ENCODE peak calls at places on chromosomes 7 and 10, in ten cellular contexts. P, S, U, E, M, W, H, Y, T and V are unnamed samples.
A peak's percentile ranks its signal among the peaks of the same experiment; 100 is the strongest.

GRCh38 chr10:79440281-79440680 is 5.1 kb downstream of the ZCCHC24 start:
- DNase-seq in P (peak; percentile 39), S (peak; percentile 62), U (no peak), E (no peak), M (no peak), W (no peak), H (no peak), Y (no peak), T (no peak), V (no peak)

GRCh38 chr10:88828310-88828709 is 23.3 kb downstream of the ANKRD22 start:
- DNase-seq in P (no peak), S (no peak), U (no peak), E (no peak), M (no peak), W (no peak), H (no peak), Y (no peak), T (no peak), V (no peak)

GRCh38 chr7:54778696-54779285 is 19.8 kb upstream of the SEC61G start:
- DNase-seq in P (no peak), S (no peak), U (no peak), E (no peak), M (no peak), W (no peak), H (no peak), Y (no peak), T (no peak), V (no peak)

GRCh38 chr7:98186452-98187137 is 24.6 kb upstream of the BHLHA15 start:
- DNase-seq in P (no peak), S (no peak), U (no peak), E (no peak), M (no peak), W (no peak), H (no peak), Y (no peak), T (no peak), V (no peak)

GRCh38 chr7:101870361-101871062 is 53.1 kb downstream of the CUX1 start:
- DNase-seq in P (no peak), S (no peak), U (peak; percentile 73), E (no peak), M (no peak), W (no peak), H (peak; percentile 54), Y (no peak), T (peak; percentile 90), V (no peak)

GRCh38 chr7:132075573-132075972 is 500.7 kb downstream of the PLXNA4 start:
- DNase-seq in P (no peak), S (no peak), U (no peak), E (no peak), M (no peak), W (no peak), H (no peak), Y (no peak), T (no peak), V (no peak)

GRCh38 chr10:92880233-92880861 is 32.0 kb downstream of the EXOC6 start:
- DNase-seq in P (no peak), S (no peak), U (peak; percentile 75), E (no peak), M (no peak), W (peak; percentile 78), H (peak; percentile 37), Y (no peak), T (peak; percentile 62), V (peak; percentile 9)

GRCh38 chr10:124287791-124288190 is 130.9 kb downstream of the OAT start:
- DNase-seq in P (peak; percentile 34), S (peak; percentile 55), U (no peak), E (no peak), M (no peak), W (no peak), H (no peak), Y (no peak), T (no peak), V (no peak)

GRCh38 chr7:106140406-106141173 is 28.5 kb upstream of the SYPL1 start:
- DNase-seq in P (no peak), S (no peak), U (no peak), E (no peak), M (no peak), W (no peak), H (no peak), Y (no peak), T (no peak), V (no peak)

GRCh38 chr7:93327006-93327633 is 95.0 kb downstream of the VPS50 start:
- DNase-seq in P (no peak), S (no peak), U (no peak), E (no peak), M (no peak), W (peak; percentile 4), H (no peak), Y (no peak), T (no peak), V (peak; percentile 73)

DNA sequence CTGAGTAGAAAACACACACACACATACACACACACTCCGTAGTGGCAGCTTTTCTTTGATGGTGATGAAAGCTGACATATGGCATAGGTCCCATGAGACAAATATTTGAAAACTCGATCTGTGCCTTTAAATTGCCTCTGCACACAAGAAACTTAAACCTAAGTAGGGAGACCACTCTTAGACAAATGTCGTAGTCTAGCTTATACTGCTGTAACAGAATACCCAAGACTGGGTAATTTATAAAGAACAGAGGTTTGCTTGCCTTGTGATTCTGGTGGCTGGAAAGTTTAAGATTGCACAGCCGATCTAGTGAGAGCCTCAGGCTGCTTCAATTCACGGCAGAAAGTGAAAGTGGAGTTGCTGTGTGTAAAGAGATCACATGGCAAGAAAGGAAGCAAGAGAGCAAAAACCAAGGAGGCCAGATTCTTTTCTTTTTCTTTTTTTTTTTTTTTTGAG is 489.4 kb upstream of the SORCS1 start:
- DNase-seq in P (peak; percentile 47), S (no peak), U (no peak), E (no peak), M (no peak), W (peak; percentile 13), H (no peak), Y (no peak), T (no peak), V (no peak)
- H3K4me3 ChIP-seq in P (peak overlapping the region; percentile 5), S (no peak overlapping the region), U (no peak overlapping the region), E (no peak overlapping the region), M (peak overlapping the region; percentile 20), W (peak overlapping the region; percentile 34), H (peak overlapping the region; percentile 37), Y (peak overlapping the region; percentile 14), T (no peak overlapping the region), V (no peak overlapping the region)

GRCh38 chr10:71611709-71612422 is 107.7 kb downstream of the C10orf105 start:
- DNase-seq in P (no peak), S (no peak), U (no peak), E (no peak), M (no peak), W (no peak), H (no peak), Y (no peak), T (no peak), V (no peak)

GRCh38 chr10:71610651-71611050 is 108.9 kb downstream of the C10orf105 start:
- DNase-seq in P (no peak), S (no peak), U (no peak), E (no peak), M (no peak), W (no peak), H (no peak), Y (no peak), T (no peak), V (no peak)

GRCh38 chr10:71606721-71607430 is 112.7 kb downstream of the C10orf105 start:
- DNase-seq in P (no peak), S (no peak), U (no peak), E (no peak), M (no peak), W (no peak), H (no peak), Y (no peak), T (no peak), V (no peak)

GRCh38 chr10:71611131-71611530 is 108.4 kb downstream of the C10orf105 start:
- DNase-seq in P (no peak), S (no peak), U (no peak), E (no peak), M (no peak), W (no peak), H (no peak), Y (no peak), T (no peak), V (no peak)

DNA sequence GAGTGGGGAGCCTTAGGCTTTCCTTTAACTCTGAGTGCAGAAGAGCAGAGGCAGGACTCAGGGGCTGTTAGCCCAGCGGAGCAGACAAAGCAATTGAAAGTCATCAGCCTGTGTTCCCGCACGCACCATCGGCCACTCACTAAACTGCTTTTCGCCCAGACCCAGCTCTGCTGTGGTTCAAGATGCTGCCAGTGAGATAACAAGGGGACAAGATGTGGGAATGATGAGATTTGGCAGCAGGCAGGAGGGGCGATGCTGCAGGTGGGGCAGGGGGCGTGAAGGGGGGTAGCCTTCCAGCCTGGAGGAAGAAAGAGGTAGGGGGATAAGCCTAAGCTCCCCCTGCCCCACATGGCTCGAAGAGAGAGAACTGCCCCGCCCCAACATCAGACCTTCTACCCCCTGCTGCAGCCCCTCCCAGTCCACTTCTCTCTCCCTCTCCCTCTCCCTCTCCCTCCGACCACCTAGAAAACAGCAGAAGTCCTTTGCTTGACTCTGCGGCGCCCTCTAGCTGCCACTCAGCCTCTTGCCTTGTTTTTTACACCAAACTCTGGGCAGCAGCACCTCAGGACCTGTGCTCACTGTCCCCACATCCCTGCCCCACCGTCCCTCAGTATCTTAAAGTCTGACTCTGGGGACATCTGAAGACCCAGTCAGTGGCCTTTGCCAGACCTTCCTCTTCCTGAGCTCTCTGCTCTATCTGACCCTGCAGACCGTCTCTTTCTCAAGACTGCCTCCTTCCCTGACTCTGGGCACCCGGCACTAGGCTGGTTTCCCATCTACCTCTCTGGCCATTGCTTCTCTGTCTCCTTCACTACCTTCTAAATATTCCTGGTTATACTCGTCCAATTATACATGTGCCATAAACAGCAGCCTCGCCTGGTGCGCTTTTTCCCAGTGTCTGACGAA is 110.5 kb downstream of the C10orf105 start:
- DNase-seq in P (peak; percentile 92), S (peak; percentile 91), U (peak; percentile 96), E (peak; percentile 73), M (peak; percentile 85), W (peak; percentile 78), H (peak; percentile 83), Y (peak; percentile 82), T (peak; percentile 78), V (no peak)
- TF ChIP-seq CTCF in P (peak; percentile 72), S (peak; percentile 49), U (peak; percentile 83), E (peak; percentile 63), M (peak; percentile 83), W (peak; percentile 91), H (peak; percentile 81), Y (peak; percentile 80), T (peak; percentile 90), V (peak; percentile 92)

GRCh38 chr7:5354460-5355279 is 69.0 kb downstream of the TNRC18 start:
- DNase-seq in P (peak; percentile 72), S (no peak), U (peak; percentile 77), E (peak; percentile 81), M (peak; percentile 76), W (no peak), H (peak; percentile 99), Y (peak; percentile 40), T (peak; percentile 25), V (no peak)
- H3K36me3 ChIP-seq in P (no peaks in the 10 kb centered on the region), S (peaks cover 80% of the 10 kb centered on the region), U (no peaks in the 10 kb centered on the region), E (peaks cover 4% of the 10 kb centered on the region), M (no peaks in the 10 kb centered on the region), W (peaks cover 51% of the 10 kb centered on the region), H (peaks cover 50% of the 10 kb centered on the region), Y (peaks cover 67% of the 10 kb centered on the region), T (peaks cover 32% of the 10 kb centered on the region), V (peaks cover 51% of the 10 kb centered on the region)

DNA sequence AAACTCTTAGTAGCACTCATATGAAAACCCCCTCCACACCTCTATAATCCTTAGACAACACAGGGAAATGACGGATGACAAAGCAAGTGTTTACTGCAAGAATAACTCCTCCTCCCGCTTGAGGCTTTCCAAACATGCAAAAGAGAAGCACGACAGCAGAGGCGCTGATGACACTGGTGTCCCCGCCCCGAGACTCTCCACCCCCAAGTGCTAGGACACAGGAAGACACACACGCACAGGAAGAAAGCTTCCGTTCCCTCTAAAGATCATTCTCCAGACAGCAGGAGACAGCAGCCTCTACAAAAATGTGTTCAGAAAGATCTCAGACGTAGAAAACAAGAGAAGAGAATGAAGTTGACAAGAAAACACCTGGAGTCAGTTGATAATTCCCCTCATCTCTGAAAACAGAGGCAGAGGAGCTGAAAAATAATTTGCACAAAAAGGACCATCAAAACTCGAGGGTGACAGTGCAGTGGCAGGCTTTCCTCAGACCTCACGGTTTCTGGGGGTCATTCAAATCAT is 90.2 kb downstream of the DLG5 start:
- DNase-seq in P (peak; percentile 89), S (peak; percentile 89), U (no peak), E (peak; percentile 77), M (no peak), W (peak; percentile 97), H (no peak), Y (peak; percentile 56), T (peak; percentile 75), V (no peak)
- H3K4me3 ChIP-seq in P (no peak overlapping the region), S (no peak overlapping the region), U (no peak overlapping the region), E (no peak overlapping the region), M (no peak overlapping the region), W (no peak overlapping the region), H (no peak overlapping the region), Y (no peak overlapping the region), T (no peak overlapping the region), V (no peak overlapping the region)